ENCODE peak calls at places on chromosomes 2 and 18, in four cellular contexts. X is brain microvascular endothelial cell, U is lower lobe of right lung, D is upper lobe of right lung. W is an unnamed sample.

GRCh38 chr2:241863021-241863954 is 4.6 kb upstream of the PDCD1 start:
- DNase-seq in X (no peak), D (peak), U (no peak), W (no peak)

GRCh38 chr2:40420478-40420877 is 31.4 kb downstream of the SLC8A1 start:
- DNase-seq in D (no peak), X (no peak), U (no peak), W (no peak)

GRCh38 chr2:127176371-127177311 is 43.5 kb downstream of the CYP27C1 start:
- DNase-seq in U (peak), D (peak), X (no peak), W (peak)

GRCh38 chr18:37383789-37384151 is 181.8 kb downstream of the CELF4 start:
- DNase-seq in X (no peak), D (no peak), U (no peak), W (no peak)

GRCh38 chr2:120775261-120775660 is 39.6 kb downstream of the GLI2 start:
- DNase-seq in X (no peak), U (no peak), D (no peak), W (no peak)

GRCh38 chr2:160566717-160567116 is 73.1 kb upstream of the RBMS1 start:
- DNase-seq in X (no peak), D (no peak), U (no peak), W (no peak)

GRCh38 chr2:218290316-218291261 is 1.7 kb downstream of the TMBIM1 start:
- DNase-seq in D (no peak), U (no peak), X (no peak), W (no peak)

GRCh38 chr2:55618025-55618648 is 715 bp upstream of the PPP4R3B start:
- DNase-seq in D (no peak), U (no peak), X (peak), W (no peak)

GRCh38 chr18:7987284-7987976 is 420.3 kb downstream of the PTPRM start:
- DNase-seq in U (no peak), D (no peak), X (peak), W (no peak)

GRCh38 chr2:10575566-10576300 is 114.0 kb downstream of the NOL10 start:
- DNase-seq in U (no peak), D (no peak), X (peak), W (no peak)

GRCh38 chr2:85066874-85067351 is 66.3 kb upstream of the TCF7L1 start:
- DNase-seq in U (peak), D (peak), X (peak), W (peak)

GRCh38 chr18:58216071-58216471 is 172.0 kb downstream of the NEDD4L start:
- DNase-seq in U (no peak), X (no peak), D (no peak), W (no peak)

DNA sequence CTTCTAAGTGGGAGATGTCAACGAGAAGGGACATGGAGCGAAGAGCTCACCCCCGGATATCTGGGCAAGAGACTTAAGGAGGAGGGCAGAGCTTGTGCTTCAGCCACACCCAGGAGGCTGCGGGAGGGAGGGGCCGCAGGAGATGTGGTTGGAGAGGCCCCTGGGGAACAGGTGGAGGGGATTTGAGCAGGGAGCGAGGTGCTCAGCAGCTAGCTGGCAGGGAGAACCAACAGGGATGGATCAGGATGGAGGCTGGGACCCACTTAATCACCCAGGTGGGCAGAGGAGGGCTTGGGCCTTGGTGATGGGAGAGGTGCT is 78.3 kb downstream of the MBP start:
- DNase-seq in X (no peak), D (no peak), U (no peak), W (no peak)
- H3K4me3 ChIP-seq in X (no peak), D (no peak), U (peak), W (peak)

DNA sequence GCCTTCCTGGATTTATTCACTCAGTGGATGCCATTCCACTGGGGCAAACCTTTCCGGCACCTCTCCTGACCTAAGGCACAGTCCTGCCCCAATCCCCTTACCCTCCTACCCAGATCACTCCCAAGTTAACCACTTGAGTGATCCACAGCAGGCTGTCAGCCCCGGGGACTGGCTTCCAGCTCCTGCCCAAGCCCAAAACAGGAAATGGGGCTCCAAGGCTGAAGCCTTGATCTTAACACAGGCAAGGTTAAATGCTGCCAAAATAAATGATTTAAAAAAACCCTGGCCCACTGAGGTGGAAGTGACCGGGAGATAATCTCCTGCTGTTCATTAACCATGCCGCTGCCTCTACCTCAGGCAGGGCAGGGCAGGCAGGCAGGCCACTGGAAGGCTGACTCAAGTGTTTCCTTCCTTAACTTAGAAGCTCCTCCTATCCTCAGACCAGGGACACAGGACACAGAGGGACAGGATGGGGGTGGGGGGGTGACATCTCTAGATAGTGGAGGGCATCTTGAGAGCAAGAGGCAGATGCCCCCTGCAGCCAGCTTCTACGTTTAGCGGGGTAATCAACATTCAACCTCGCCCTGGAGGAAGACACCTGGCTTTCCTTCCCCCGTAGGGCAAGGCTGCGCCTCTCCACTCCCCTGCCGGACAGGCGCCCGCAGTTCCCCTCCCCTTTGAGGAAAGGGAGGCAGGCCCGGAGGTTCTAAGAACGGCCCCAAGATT is 1.3 kb downstream of the RAB11FIP5 start:
- DNase-seq in X (no peak), D (peak), U (no peak), W (no peak)
- H3K27ac ChIP-seq in X (peak), D (peak), U (peak), W (peak)

DNA sequence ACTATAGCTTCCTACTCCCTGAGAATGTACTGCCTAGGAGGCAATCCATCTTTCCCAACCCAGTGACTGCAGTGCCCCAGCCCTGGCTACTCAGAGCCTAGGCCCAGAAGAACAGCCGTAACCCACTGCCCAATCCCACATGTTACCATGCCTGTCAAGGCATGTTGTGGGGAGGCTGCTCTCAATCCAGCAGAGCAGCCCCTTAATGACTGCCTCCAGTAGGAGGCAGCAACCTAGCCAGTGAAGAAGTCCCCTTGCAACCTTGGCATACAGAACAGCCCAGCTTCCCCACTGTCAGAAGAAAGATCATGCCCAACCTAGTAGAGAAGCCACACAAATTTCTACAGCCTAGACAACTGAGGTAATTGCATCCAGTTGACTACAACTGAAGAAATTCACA is 44.2 kb upstream of the CDH7 start:
- DNase-seq in D (no peak), U (no peak), X (no peak), W (no peak)
- TF ChIP-seq CTCF in D (no peak), U (no peak), X (no peak), W (no peak)

GRCh38 chr18:45467307-45467706 is 148.0 kb upstream of the SLC14A2 start:
- DNase-seq in X (no peak), D (no peak), U (no peak), W (no peak)
- H3K4me3 ChIP-seq in X (no peak), D (no peak), U (no peak), W (no peak)